ENCODE peak calls at places on chromosome X, in five cellular contexts. One of them, this sample, is unnamed.

GRCh38 chrX:69305333-69306062 is 140.2 kb upstream of the PJA1 start:
- DNase-seq in aorta: no peak
- DNase-seq in BJ: no peak
- DNase-seq in fibroblast of lung: no peak
- DNase-seq in psoas muscle: no peak
- DNase-seq in this sample: no peak

GRCh38 chrX:108257556-108257955 is 166.0 kb downstream of the ATG4A start:
- DNase-seq in fibroblast of lung: no peak
- DNase-seq in BJ: no peak
- DNase-seq in psoas muscle: no peak
- DNase-seq in aorta: no peak
- DNase-seq in this sample: no peak

GRCh38 chrX:19673334-19674040 is 158.2 kb upstream of the MAP3K15 start:
- DNase-seq in aorta: peak
- DNase-seq in psoas muscle: peak
- DNase-seq in fibroblast of lung: peak
- DNase-seq in BJ: peak
- DNase-seq in this sample: peak

GRCh38 chrX:115952417-115953092 is 218.0 kb upstream of the AGTR2 start:
- DNase-seq in BJ: no peak
- DNase-seq in psoas muscle: no peak
- DNase-seq in fibroblast of lung: no peak
- DNase-seq in aorta: peak
- DNase-seq in this sample: no peak

GRCh38 chrX:153865321-153865580 is 20.7 kb downstream of the L1CAM start:
- DNase-seq in BJ: no peak
- DNase-seq in fibroblast of lung: no peak
- DNase-seq in aorta: no peak
- DNase-seq in psoas muscle: no peak
- DNase-seq in this sample: no peak

GRCh38 chrX:109735241-109735744 is 2.2 kb upstream of the ACSL4 start:
- DNase-seq in BJ: no peak
- DNase-seq in fibroblast of lung: no peak
- DNase-seq in aorta: no peak
- DNase-seq in psoas muscle: no peak
- DNase-seq in this sample: no peak

GRCh38 chrX:9865804-9866471 is 79.7 kb downstream of the SHROOM2 start:
- DNase-seq in BJ: no peak
- DNase-seq in fibroblast of lung: no peak
- DNase-seq in aorta: no peak
- DNase-seq in psoas muscle: no peak
- DNase-seq in this sample: no peak

GRCh38 chrX:137858106-137858505 is 292.2 kb downstream of the ZIC3 start:
- DNase-seq in psoas muscle: no peak
- DNase-seq in fibroblast of lung: no peak
- DNase-seq in BJ: no peak
- DNase-seq in aorta: no peak
- DNase-seq in this sample: no peak

GRCh38 chrX:17046478-17047097 is 100.1 kb downstream of the REPS2 start:
- DNase-seq in psoas muscle: no peak
- DNase-seq in fibroblast of lung: peak
- DNase-seq in aorta: peak
- DNase-seq in BJ: no peak
- DNase-seq in this sample: peak

GRCh38 chrX:65451663-65452062 is 82.9 kb downstream of the LAS1L start:
- DNase-seq in aorta: no peak
- DNase-seq in fibroblast of lung: peak
- DNase-seq in BJ: no peak
- DNase-seq in psoas muscle: no peak
- DNase-seq in this sample: no peak

GRCh38 chrX:139560221-139560620 is 29.7 kb downstream of the F9 start:
- DNase-seq in psoas muscle: no peak
- DNase-seq in fibroblast of lung: no peak
- DNase-seq in aorta: no peak
- DNase-seq in BJ: no peak
- DNase-seq in this sample: no peak

GRCh38 chrX:139844163-139844562 is 88.7 kb downstream of the ATP11C start:
- DNase-seq in aorta: no peak
- DNase-seq in psoas muscle: no peak
- DNase-seq in BJ: no peak
- DNase-seq in fibroblast of lung: no peak
- DNase-seq in this sample: no peak

GRCh38 chrX:131752493-131753198 is 208.8 kb downstream of the OR13H1 start:
- DNase-seq in fibroblast of lung: no peak
- DNase-seq in aorta: peak
- DNase-seq in psoas muscle: peak
- DNase-seq in BJ: no peak
- DNase-seq in this sample: no peak

GRCh38 chrX:132957211-132958085 is 981 bp downstream of the HS6ST2 start:
- DNase-seq in fibroblast of lung: no peak
- DNase-seq in psoas muscle: no peak
- DNase-seq in BJ: no peak
- DNase-seq in aorta: no peak
- DNase-seq in this sample: no peak

GRCh38 chrX:96002401-96002800 is 682.2 kb upstream of the DIAPH2 start:
- DNase-seq in psoas muscle: no peak
- DNase-seq in BJ: no peak
- DNase-seq in aorta: no peak
- DNase-seq in fibroblast of lung: peak
- DNase-seq in this sample: no peak

GRCh38 chrX:63330681-63331080 is 20.5 kb downstream of the SPIN4 start:
- DNase-seq in psoas muscle: no peak
- DNase-seq in fibroblast of lung: no peak
- DNase-seq in BJ: no peak
- DNase-seq in aorta: no peak
- DNase-seq in this sample: no peak

GRCh38 chrX:10326578-10326977 is 169.8 kb downstream of the CLCN4 start:
- DNase-seq in fibroblast of lung: peak
- DNase-seq in aorta: no peak
- DNase-seq in BJ: no peak
- DNase-seq in psoas muscle: no peak
- DNase-seq in this sample: no peak

GRCh38 chrX:47091149-47091775 is 13.0 kb downstream of the RGN start:
- DNase-seq in BJ: no peak
- DNase-seq in aorta: no peak
- DNase-seq in fibroblast of lung: peak
- DNase-seq in psoas muscle: no peak
- DNase-seq in this sample: no peak

GRCh38 chrX:77731821-77732419 is 54.1 kb downstream of the ATRX start:
- DNase-seq in aorta: no peak
- DNase-seq in BJ: no peak
- DNase-seq in psoas muscle: no peak
- DNase-seq in fibroblast of lung: no peak
- DNase-seq in this sample: no peak

GRCh38 chrX:26253526-26253925 is 37.6 kb downstream of the MAGEB5 start:
- DNase-seq in psoas muscle: no peak
- DNase-seq in BJ: no peak
- DNase-seq in aorta: no peak
- DNase-seq in fibroblast of lung: no peak
- DNase-seq in this sample: no peak

GRCh38 chrX:130625381-130625780 is 223.6 kb downstream of the RBMX2 start:
- DNase-seq in psoas muscle: no peak
- DNase-seq in fibroblast of lung: no peak
- DNase-seq in BJ: no peak
- DNase-seq in aorta: no peak
- DNase-seq in this sample: no peak

GRCh38 chrX:154473683-154474082 is 5.4 kb downstream of the LAGE3 start:
- DNase-seq in psoas muscle: no peak
- DNase-seq in fibroblast of lung: no peak
- DNase-seq in aorta: no peak
- DNase-seq in BJ: no peak
- DNase-seq in this sample: no peak

GRCh38 chrX:69535661-69536060 is 31.5 kb downstream of the NALF2 start:
- DNase-seq in fibroblast of lung: no peak
- DNase-seq in psoas muscle: no peak
- DNase-seq in aorta: no peak
- DNase-seq in BJ: no peak
- DNase-seq in this sample: no peak

GRCh38 chrX:53435997-53436396 is 1.8 kb upstream of the HSD17B10 start:
- DNase-seq in BJ: no peak
- DNase-seq in aorta: peak
- DNase-seq in fibroblast of lung: peak
- DNase-seq in psoas muscle: peak
- DNase-seq in this sample: peak

GRCh38 chrX:2549874-2550273 is 49.1 kb upstream of the DHRSX start:
- DNase-seq in aorta: no peak
- DNase-seq in fibroblast of lung: no peak
- DNase-seq in BJ: no peak
- DNase-seq in psoas muscle: no peak
- DNase-seq in this sample: no peak

GRCh38 chrX:151082077-151082948 is 94.1 kb upstream of the GPR50 start:
- DNase-seq in aorta: peak
- DNase-seq in psoas muscle: peak
- DNase-seq in BJ: no peak
- DNase-seq in fibroblast of lung: peak
- DNase-seq in this sample: peak

GRCh38 chrX:3345281-3346081 is 971 bp downstream of the MXRA5 start:
- DNase-seq in psoas muscle: peak
- DNase-seq in fibroblast of lung: peak
- DNase-seq in BJ: no peak
- DNase-seq in aorta: peak
- DNase-seq in this sample: peak

GRCh38 chrX:115047715-115048114 is 30.3 kb upstream of the IL13RA2 start:
- DNase-seq in aorta: no peak
- DNase-seq in psoas muscle: no peak
- DNase-seq in fibroblast of lung: no peak
- DNase-seq in BJ: no peak
- DNase-seq in this sample: no peak

GRCh38 chrX:39869846-39870601 is 227.7 kb downstream of the BCOR start:
- DNase-seq in BJ: no peak
- DNase-seq in aorta: no peak
- DNase-seq in psoas muscle: no peak
- DNase-seq in fibroblast of lung: peak
- DNase-seq in this sample: no peak

GRCh38 chrX:12949927-12950656 is 24.8 kb upstream of the TMSB4X start:
- DNase-seq in psoas muscle: peak
- DNase-seq in aorta: peak
- DNase-seq in BJ: no peak
- DNase-seq in fibroblast of lung: peak
- DNase-seq in this sample: peak

GRCh38 chrX:989959-990510 is 222.4 kb downstream of the CRLF2 start:
- DNase-seq in BJ: peak
- DNase-seq in aorta: peak
- DNase-seq in psoas muscle: peak
- DNase-seq in fibroblast of lung: peak
- DNase-seq in this sample: peak
- H3K4me3 ChIP-seq in BJ: peak
- H3K4me3 ChIP-seq in aorta: no peak
- H3K4me3 ChIP-seq in psoas muscle: peak
- H3K4me3 ChIP-seq in fibroblast of lung: no peak
- H3K4me3 ChIP-seq in this sample: peak

GRCh38 chrX:67545772-67546495 is 2.1 kb downstream of the AR start:
- DNase-seq in psoas muscle: peak
- DNase-seq in aorta: peak
- DNase-seq in BJ: no peak
- DNase-seq in fibroblast of lung: peak
- DNase-seq in this sample: peak

GRCh38 chrX:67546496-67547423 is 2.9 kb downstream of the AR start:
- DNase-seq in psoas muscle: peak
- DNase-seq in aorta: no peak
- DNase-seq in fibroblast of lung: no peak
- DNase-seq in BJ: no peak
- DNase-seq in this sample: no peak

GRCh38 chrX:67543818-67544217 is at the start of gene AR:
- DNase-seq in BJ: no peak
- DNase-seq in aorta: peak
- DNase-seq in fibroblast of lung: peak
- DNase-seq in psoas muscle: peak
- DNase-seq in this sample: peak

GRCh38 chrX:67544281-67544680 is 460 bp downstream of the AR start:
- DNase-seq in psoas muscle: peak
- DNase-seq in fibroblast of lung: peak
- DNase-seq in BJ: no peak
- DNase-seq in aorta: peak
- DNase-seq in this sample: peak

GRCh38 chrX:67544871-67545771 is 1.3 kb downstream of the AR start:
- DNase-seq in aorta: peak
- DNase-seq in psoas muscle: peak
- DNase-seq in fibroblast of lung: peak
- DNase-seq in BJ: no peak
- DNase-seq in this sample: peak
- H3K4me3 ChIP-seq in aorta: peak
- H3K4me3 ChIP-seq in psoas muscle: peak
- H3K4me3 ChIP-seq in fibroblast of lung: peak
- H3K4me3 ChIP-seq in BJ: peak
- H3K4me3 ChIP-seq in this sample: peak

DNA sequence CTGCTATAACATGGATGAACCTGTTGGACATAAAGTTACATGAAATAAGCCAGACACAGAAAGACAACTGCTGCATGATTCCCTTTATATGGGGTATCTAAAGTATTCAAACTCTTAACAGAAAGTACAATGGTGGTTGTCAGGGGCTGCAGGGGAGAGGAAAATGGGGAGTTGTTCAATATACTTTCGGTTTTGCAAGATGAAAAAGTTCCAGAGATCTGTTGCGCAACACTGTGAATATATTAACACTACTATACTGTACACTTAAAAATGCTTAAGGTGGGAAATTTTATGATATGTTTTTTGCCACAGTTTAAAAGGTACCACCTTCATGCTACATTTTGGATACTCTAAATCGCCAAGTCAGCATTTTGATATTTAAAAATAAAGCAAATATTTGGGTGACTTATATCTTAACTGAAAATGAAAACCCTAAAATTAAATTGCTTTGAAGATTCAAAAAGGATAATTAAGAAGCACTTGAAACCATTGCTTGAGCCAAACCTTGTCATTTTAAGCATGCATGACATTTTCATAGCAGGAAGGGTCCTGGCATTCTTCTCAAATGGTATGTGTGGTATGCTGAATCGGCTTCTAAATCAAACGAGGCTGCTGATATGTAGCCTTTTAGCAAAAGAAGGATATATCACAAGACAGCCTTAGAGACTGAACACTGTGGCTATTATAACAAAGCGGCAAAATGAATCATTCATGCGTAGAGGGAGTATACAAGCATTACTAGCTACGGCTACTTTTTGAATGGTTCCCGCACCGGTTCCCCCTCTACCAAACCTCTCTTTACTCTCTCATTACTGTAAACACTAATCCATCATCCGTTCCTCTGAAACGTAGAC is 607.1 kb upstream of the DIPK2B start:
- DNase-seq in psoas muscle: no peak
- DNase-seq in BJ: no peak
- DNase-seq in aorta: no peak
- DNase-seq in fibroblast of lung: peak
- DNase-seq in this sample: no peak
- H3K4me3 ChIP-seq in psoas muscle: no peak
- H3K4me3 ChIP-seq in BJ: no peak
- H3K4me3 ChIP-seq in aorta: no peak
- H3K4me3 ChIP-seq in fibroblast of lung: peak
- H3K4me3 ChIP-seq in this sample: no peak

DNA sequence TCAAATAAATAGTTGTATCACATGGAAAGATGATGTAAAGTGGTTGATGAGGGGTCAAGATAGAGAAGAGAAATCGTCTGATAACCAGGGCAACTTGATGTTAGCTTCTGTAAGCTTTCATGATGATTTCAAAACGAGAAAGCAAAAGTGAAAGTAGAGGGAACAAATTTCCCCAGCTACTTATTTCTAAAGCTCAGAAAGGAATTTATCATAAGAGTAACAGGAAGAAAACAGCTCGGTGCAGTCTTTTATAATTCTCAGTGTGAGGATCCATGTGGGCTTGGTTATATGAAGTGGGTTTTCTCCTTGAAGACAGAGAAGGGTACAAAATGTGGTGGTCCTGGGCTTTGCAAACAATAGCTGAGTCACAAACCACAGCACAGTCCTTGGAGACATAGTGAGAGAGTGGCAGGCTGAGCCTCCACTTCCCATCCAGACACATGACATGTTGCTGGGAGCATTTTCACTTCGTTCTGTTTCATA is 32.1 kb upstream of the GLRA2 start:
- DNase-seq in fibroblast of lung: peak
- DNase-seq in aorta: no peak
- DNase-seq in BJ: no peak
- DNase-seq in psoas muscle: no peak
- DNase-seq in this sample: peak
- H3K4me3 ChIP-seq in fibroblast of lung: peak
- H3K4me3 ChIP-seq in aorta: peak
- H3K4me3 ChIP-seq in BJ: peak
- H3K4me3 ChIP-seq in psoas muscle: peak
- H3K4me3 ChIP-seq in this sample: no peak

This sample was measured in heart left ventricle.